ENCODE peak calls at places on chromosomes 7 and 10, in four cellular contexts. W is HepG2, L is H1, D is K562. T is an unnamed sample. For H3K4me1, the result is how much of the 10 kb centered on the place peaks cover.

GRCh38 chr7:2968616-2969397 is 74.9 kb downstream of the CARD11 start:
- DNase-seq in W (no peak), L (no peak), D (no peak), T (no peak)

GRCh38 chr10:123743441-123744225 is 77.5 kb downstream of the GPR26 start:
- DNase-seq in W (no peak), L (no peak), D (no peak), T (no peak)

GRCh38 chr7:152574892-152575511 is 100.9 kb downstream of the XRCC2 start:
- DNase-seq in W (no peak), L (no peak), D (no peak), T (no peak)

GRCh38 chr10:127117125-127117524 is 79.3 kb downstream of the INSYN2A start:
- DNase-seq in W (peak), L (peak), D (peak), T (no peak)

GRCh38 chr7:117072620-117073118 is 119.4 kb downstream of the ST7 start:
- DNase-seq in W (no peak), L (no peak), D (no peak), T (no peak)

GRCh38 chr10:89355373-89355772 is 22.5 kb upstream of the IFIT1B start:
- DNase-seq in W (no peak), L (no peak), D (peak), T (no peak)

GRCh38 chr10:112795067-112795466 is 155.0 kb upstream of the TCF7L2 start:
- DNase-seq in W (no peak), L (no peak), D (no peak), T (no peak)

GRCh38 chr7:84191261-84191660 is 3.3 kb downstream of the SEMA3A start:
- DNase-seq in W (no peak), L (no peak), D (no peak), T (no peak)

GRCh38 chr7:138204989-138205298 is 128.7 kb downstream of the AKR1D1 start:
- DNase-seq in W (no peak), L (no peak), D (no peak), T (no peak)

GRCh38 chr10:13840036-13840435 is 253.3 kb downstream of the PRPF18 start:
- DNase-seq in W (no peak), L (no peak), D (no peak), T (no peak)

GRCh38 chr7:17058568-17058967 is 176.8 kb upstream of the AGR3 start:
- DNase-seq in W (no peak), L (no peak), D (no peak), T (no peak)

GRCh38 chr10:30348378-30348776 is 701 bp downstream of the MTPAP start:
- DNase-seq in W (no peak), L (no peak), D (no peak), T (no peak)

GRCh38 chr7:145691377-145691914 is 425.2 kb upstream of the CNTNAP2 start:
- DNase-seq in W (no peak), L (no peak), D (no peak), T (no peak)

GRCh38 chr7:136509466-136509865 is 359.0 kb upstream of the CHRM2 start:
- DNase-seq in W (no peak), L (no peak), D (no peak), T (no peak)

GRCh38 chr10:90587081-90587491 is 270.8 kb downstream of the HTR7 start:
- DNase-seq in W (no peak), L (no peak), D (no peak), T (peak)

GRCh38 chr7:130490888-130491771 is 755 bp upstream of the MEST start:
- DNase-seq in W (no peak), L (no peak), D (no peak), T (no peak)

GRCh38 chr7:6306471-6306870 is 34.0 kb upstream of the CYTH3 start:
- DNase-seq in W (peak), L (no peak), D (no peak), T (peak)

GRCh38 chr7:135525426-135525825 is 15.5 kb upstream of the CNOT4 start:
- DNase-seq in W (no peak), L (no peak), D (no peak), T (no peak)

GRCh38 chr10:10865913-10866312 is 151.8 kb upstream of the CELF2 start:
- DNase-seq in W (no peak), L (no peak), D (no peak), T (no peak)

GRCh38 chr10:83078160-83078559 is 1061.1 kb upstream of the GHITM start:
- DNase-seq in W (no peak), L (peak), D (no peak), T (no peak)

GRCh38 chr10:119680050-119680449 is 28.9 kb downstream of the BAG3 start:
- DNase-seq in W (no peak), L (no peak), D (no peak), T (peak)

GRCh38 chr10:12502526-12503274 is 153.4 kb downstream of the CAMK1D start:
- DNase-seq in W (no peak), L (no peak), D (no peak), T (no peak)

GRCh38 chr7:33639552-33640197 is 265.7 kb upstream of the BMPER start:
- DNase-seq in W (no peak), L (no peak), D (no peak), T (no peak)

GRCh38 chr10:66239062-66239461 is 686.8 kb upstream of the LRRTM3 start:
- DNase-seq in W (no peak), L (no peak), D (no peak), T (no peak)

GRCh38 chr10:23341004-23341403 is 3.6 kb downstream of the C10orf67 start:
- DNase-seq in W (no peak), L (no peak), D (no peak), T (no peak)

GRCh38 chr7:129829677-129830631 is 122.8 kb downstream of the UBE2H start:
- DNase-seq in W (peak), L (peak), D (peak), T (peak)

GRCh38 chr7:142024547-142024946 is 28.9 kb downstream of the MGAM start:
- DNase-seq in W (no peak), L (no peak), D (no peak), T (no peak)

GRCh38 chr10:13439771-13440708 is 88.8 kb downstream of the BEND7 start:
- DNase-seq in W (peak), L (no peak), D (peak), T (no peak)

GRCh38 chr10:68560916-68561691 is 967 bp downstream of the TET1 start:
- DNase-seq in W (peak), L (no peak), D (peak), T (no peak)

GRCh38 chr7:67401492-67401891 is 404.9 kb downstream of the TYW1 start:
- DNase-seq in W (no peak), L (no peak), D (no peak), T (no peak)

GRCh38 chr10:112307631-112308502 is 24.7 kb downstream of the TECTB start:
- DNase-seq in W (peak), L (peak), D (peak), T (peak)

GRCh38 chr10:7501157-7501556 is 90.3 kb upstream of the SFMBT2 start:
- DNase-seq in W (no peak), L (no peak), D (no peak), T (no peak)

GRCh38 chr7:91228927-91229326 is 35.3 kb upstream of the FZD1 start:
- DNase-seq in W (no peak), L (no peak), D (no peak), T (no peak)
- TF ChIP-seq FOSL1 in W (no peak), L (no peak), D (no peak), T (no peak)

GRCh38 chr10:132538790-132539421 is 1.3 kb downstream of the INPP5A start:
- DNase-seq in W (no peak), L (no peak), D (no peak), T (no peak)
- H3K4me1 ChIP-seq in W (half or more), L (under half), D (under half), T (under half)

GRCh38 chr7:105638942-105639495 is 57.7 kb upstream of the EFCAB10 start:
- DNase-seq in W (no peak), L (peak), D (no peak), T (no peak)
- H3K4me3 ChIP-seq in W (no peak), L (peak), D (no peak), T (no peak)

DNA sequence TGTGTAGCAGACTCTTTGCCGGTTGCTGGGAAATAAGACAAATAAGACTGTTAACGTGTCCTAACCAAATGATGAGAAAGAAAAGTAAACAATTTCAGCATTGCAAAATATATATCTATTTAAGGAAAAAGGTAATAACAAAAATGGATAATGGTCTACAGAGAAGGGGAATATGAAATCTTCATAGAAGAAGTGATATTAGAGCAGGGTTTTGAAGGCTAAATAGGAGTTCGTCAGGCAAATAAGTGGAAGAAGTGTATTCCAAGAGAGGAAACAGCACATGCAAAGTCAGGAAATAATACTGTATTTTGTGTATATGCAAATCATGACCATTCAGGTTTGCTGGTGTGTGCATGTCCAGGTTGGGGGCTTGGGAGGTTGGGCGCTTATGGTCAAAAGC is 55.3 kb upstream of the OSBPL3 start:
- DNase-seq in W (no peak), L (no peak), D (no peak), T (no peak)
- TF ChIP-seq FOSL1 in W (no peak), L (no peak), D (no peak), T (no peak)

GRCh38 chr7:143250822-143251221 is 12.4 kb upstream of the GSTK1 start:
- DNase-seq in W (no peak), L (no peak), D (no peak), T (no peak)

GRCh38 chr7:143252002-143252401 is 11.2 kb upstream of the GSTK1 start:
- DNase-seq in W (no peak), L (no peak), D (no peak), T (no peak)

GRCh38 chr7:143247372-143247771 is 15.9 kb upstream of the GSTK1 start:
- DNase-seq in W (no peak), L (no peak), D (no peak), T (no peak)

GRCh38 chr7:143250199-143250598 is 13.0 kb upstream of the GSTK1 start:
- DNase-seq in W (no peak), L (no peak), D (no peak), T (no peak)

GRCh38 chr7:143248781-143249354 is 14.4 kb upstream of the GSTK1 start:
- DNase-seq in W (peak), L (no peak), D (no peak), T (no peak)
- H3K4me1 ChIP-seq in W (under half), L (under half), D (under half), T (under half)

GRCh38 chr7:151079199-151079910 is 1.3 kb downstream of the FASTK start:
- DNase-seq in W (no peak), L (no peak), D (no peak), T (no peak)

GRCh38 chr7:151080091-151080521 is 503 bp downstream of the FASTK start:
- DNase-seq in W (no peak), L (no peak), D (peak), T (no peak)

GRCh38 chr7:151077705-151078232 is 2.8 kb downstream of the FASTK start:
- DNase-seq in W (no peak), L (no peak), D (no peak), T (no peak)

GRCh38 chr7:151076863-151077704 is 3.5 kb downstream of the FASTK start:
- DNase-seq in W (no peak), L (no peak), D (no peak), T (no peak)

DNA sequence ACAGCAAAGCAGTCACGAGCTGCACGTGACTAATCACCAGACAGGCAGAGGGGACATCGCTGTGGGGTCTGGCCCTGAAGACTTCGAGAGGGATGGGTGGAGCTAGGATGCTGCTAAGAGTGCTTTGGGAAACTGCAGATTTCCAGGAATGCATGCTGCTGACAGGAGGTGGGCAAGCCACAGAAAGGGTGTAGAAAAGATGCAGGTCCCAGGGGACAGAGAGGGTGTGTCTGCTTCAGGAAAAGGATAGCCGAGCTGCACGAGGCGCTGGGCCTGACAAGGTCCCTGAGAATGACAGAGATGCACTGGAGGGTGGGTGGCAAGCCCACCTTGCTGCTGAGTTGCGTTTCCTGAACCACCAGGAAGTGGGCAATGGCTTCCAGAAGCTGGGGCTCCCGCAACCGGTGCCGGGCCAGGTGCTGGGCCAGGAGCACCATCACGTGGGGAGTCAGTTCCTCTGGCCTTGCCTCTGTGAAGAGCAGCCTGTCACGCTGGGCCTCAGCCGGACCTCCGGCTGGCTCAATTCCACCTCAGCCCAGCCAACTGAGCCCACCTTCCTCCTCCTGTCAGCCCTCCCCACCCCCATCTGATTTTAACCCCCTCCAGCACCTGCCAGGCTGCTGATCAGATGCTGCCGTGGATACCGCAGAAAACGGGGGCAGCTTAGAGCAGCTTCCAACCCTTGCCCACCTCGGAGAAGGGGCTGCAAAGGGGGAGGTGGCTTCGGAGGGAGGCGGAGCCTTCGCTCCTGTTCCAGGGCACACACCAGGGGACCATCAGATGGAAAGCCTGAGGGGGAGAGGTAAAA is 2.2 kb downstream of the FASTK start:
- DNase-seq in W (no peak), L (no peak), D (peak), T (no peak)
- H3K4me3 ChIP-seq in W (no peak), L (no peak), D (no peak), T (no peak)

GRCh38 chr10:4947635-4948596 is 15.3 kb upstream of the AKR1C1 start:
- DNase-seq in W (peak), L (no peak), D (no peak), T (peak)
- TF ChIP-seq FOSL1 in W (peak), L (no peak), D (peak), T (peak)

T was measured in HCT116.